ENCODE peak calls at places on chromosomes 4 and X, in ten cellular contexts. M, T, Q, E, G, R, Y, J, K and W are unnamed samples.

GRCh38 chr4:123449780-123450179 is 53.2 kb downstream of the SPRY1 start:
- DNase-seq in M (no peak), T (peak), Q (no peak), E (peak), G (peak), R (no peak), Y (peak), J (no peak), K (peak), W (peak)

GRCh38 chrX:10106801-10107200 is 50.0 kb upstream of the CLCN4 start:
- DNase-seq in M (no peak), T (peak), Q (no peak), E (no peak), G (no peak), R (no peak), Y (peak), J (no peak), K (no peak), W (no peak)

GRCh38 chr4:169070071-169070894 is 60.2 kb upstream of the CBR4 start:
- DNase-seq in M (peak), T (no peak), Q (no peak), E (peak), G (peak), R (no peak), Y (no peak), J (peak), K (peak), W (peak)

GRCh38 chr4:153573881-153574807 is 108.0 kb downstream of the TMEM131L start:
- DNase-seq in M (no peak), T (peak), Q (peak), E (peak), G (peak), R (peak), Y (peak), J (peak), K (peak), W (peak)

GRCh38 chr4:173013232-173013932 is 155.2 kb upstream of the GALNT7 start:
- DNase-seq in M (peak), T (peak), Q (peak), E (peak), G (peak), R (peak), Y (peak), J (peak), K (peak), W (peak)

GRCh38 chr4:132557660-132558059 is 591.4 kb upstream of the PCDH10 start:
- DNase-seq in M (no peak), T (peak), Q (no peak), E (no peak), G (peak), R (no peak), Y (peak), J (no peak), K (no peak), W (peak)

GRCh38 chrX:103779156-103779555 is 2.5 kb downstream of the PLP1 start:
- DNase-seq in M (no peak), T (no peak), Q (peak), E (peak), G (no peak), R (no peak), Y (no peak), J (no peak), K (no peak), W (no peak)

GRCh38 chrX:68841251-68842049 is 12.6 kb downstream of the EFNB1 start:
- DNase-seq in M (no peak), T (no peak), Q (no peak), E (no peak), G (no peak), R (no peak), Y (no peak), J (no peak), K (no peak), W (no peak)

GRCh38 chr4:153532636-153533035 is 66.5 kb downstream of the TMEM131L start:
- DNase-seq in M (no peak), T (no peak), Q (no peak), E (no peak), G (no peak), R (no peak), Y (no peak), J (no peak), K (no peak), W (no peak)

GRCh38 chr4:16262188-16262587 is 35.9 kb upstream of the TAPT1 start:
- DNase-seq in M (no peak), T (peak), Q (no peak), E (no peak), G (no peak), R (no peak), Y (no peak), J (no peak), K (no peak), W (no peak)

GRCh38 chr4:6172093-6172926 is 28.0 kb downstream of the JAKMIP1 start:
- DNase-seq in M (no peak), T (no peak), Q (peak), E (no peak), G (no peak), R (no peak), Y (peak), J (no peak), K (no peak), W (no peak)

GRCh38 chr4:170423137-170423536 is 333.4 kb upstream of the AADAT start:
- DNase-seq in M (no peak), T (no peak), Q (no peak), E (peak), G (peak), R (no peak), Y (no peak), J (no peak), K (peak), W (peak)

GRCh38 chrX:152928761-152929400 is 31.0 kb downstream of the ZNF185 start:
- DNase-seq in M (no peak), T (no peak), Q (no peak), E (no peak), G (no peak), R (no peak), Y (no peak), J (no peak), K (no peak), W (no peak)

GRCh38 chr4:2583517-2583916 is 47.1 kb downstream of the FAM193A start:
- DNase-seq in M (no peak), T (no peak), Q (no peak), E (peak), G (peak), R (no peak), Y (no peak), J (peak), K (peak), W (peak)

GRCh38 chr4:153142700-153143438 is 61.4 kb upstream of the TRIM2 start:
- DNase-seq in M (peak), T (peak), Q (peak), E (peak), G (peak), R (peak), Y (peak), J (peak), K (peak), W (peak)

GRCh38 chrX:16484338-16484737 is 165.6 kb upstream of the S100G start:
- DNase-seq in M (no peak), T (no peak), Q (no peak), E (peak), G (peak), R (no peak), Y (no peak), J (peak), K (peak), W (peak)

GRCh38 chrX:153981231-153981630 is 8.7 kb downstream of the TMEM187 start:
- DNase-seq in M (no peak), T (no peak), Q (no peak), E (no peak), G (no peak), R (no peak), Y (no peak), J (no peak), K (no peak), W (no peak)

GRCh38 chrX:38287669-38288068 is 39.6 kb downstream of the RPGR start:
- DNase-seq in M (no peak), T (no peak), Q (no peak), E (no peak), G (no peak), R (no peak), Y (no peak), J (no peak), K (no peak), W (no peak)

GRCh38 chr4:80010316-80010715 is 62.7 kb downstream of the ANTXR2 start:
- DNase-seq in M (no peak), T (no peak), Q (no peak), E (no peak), G (no peak), R (no peak), Y (no peak), J (no peak), K (no peak), W (no peak)

GRCh38 chrX:116239944-116240391 is 69.4 kb downstream of the AGTR2 start:
- DNase-seq in M (no peak), T (no peak), Q (no peak), E (peak), G (peak), R (no peak), Y (no peak), J (no peak), K (no peak), W (peak)

GRCh38 chr4:147525494-147526271 is 44.8 kb downstream of the EDNRA start:
- DNase-seq in M (no peak), T (no peak), Q (no peak), E (no peak), G (no peak), R (no peak), Y (no peak), J (no peak), K (no peak), W (no peak)

GRCh38 chrX:23952984-23953907 is 45.4 kb downstream of the CXorf58 start:
- DNase-seq in M (no peak), T (peak), Q (no peak), E (no peak), G (no peak), R (peak), Y (peak), J (no peak), K (no peak), W (no peak)

GRCh38 chr4:153905231-153905630 is 116.3 kb upstream of the SFRP2 start:
- DNase-seq in M (no peak), T (no peak), Q (no peak), E (no peak), G (no peak), R (no peak), Y (no peak), J (no peak), K (no peak), W (no peak)

GRCh38 chr4:101169044-101170014 is 178.0 kb downstream of the PPP3CA start:
- DNase-seq in M (peak), T (peak), Q (peak), E (peak), G (peak), R (no peak), Y (peak), J (peak), K (peak), W (peak)

GRCh38 chr4:79241846-79242245 is 84.0 kb downstream of the NAA11 start:
- DNase-seq in M (no peak), T (no peak), Q (no peak), E (peak), G (peak), R (no peak), Y (no peak), J (no peak), K (peak), W (peak)

GRCh38 chr4:91267543-91267942 is 1036.2 kb upstream of the GRID2 start:
- DNase-seq in M (no peak), T (no peak), Q (no peak), E (no peak), G (no peak), R (no peak), Y (no peak), J (no peak), K (no peak), W (no peak)

GRCh38 chrX:19785647-19786046 is 101.8 kb downstream of the SH3KBP1 start:
- DNase-seq in M (no peak), T (no peak), Q (no peak), E (no peak), G (no peak), R (no peak), Y (no peak), J (no peak), K (no peak), W (no peak)

GRCh38 chrX:137915466-137915865 is 349.5 kb downstream of the ZIC3 start:
- DNase-seq in M (no peak), T (no peak), Q (no peak), E (no peak), G (no peak), R (no peak), Y (no peak), J (no peak), K (no peak), W (no peak)

GRCh38 chr4:30436394-30436793 is 283.8 kb upstream of the PCDH7 start:
- DNase-seq in M (no peak), T (no peak), Q (no peak), E (no peak), G (no peak), R (no peak), Y (no peak), J (no peak), K (no peak), W (no peak)

GRCh38 chrX:56308726-56309125 is 76.6 kb downstream of the KLF8 start:
- DNase-seq in M (no peak), T (no peak), Q (no peak), E (no peak), G (no peak), R (no peak), Y (no peak), J (no peak), K (no peak), W (no peak)

GRCh38 chr4:112938461-112939058 is 110.9 kb upstream of the ANK2 start:
- DNase-seq in M (peak), T (peak), Q (peak), E (peak), G (peak), R (peak), Y (peak), J (no peak), K (peak), W (peak)

GRCh38 chr4:54741161-54741560 is 83.4 kb downstream of the KIT start:
- DNase-seq in M (peak), T (no peak), Q (no peak), E (no peak), G (no peak), R (no peak), Y (no peak), J (no peak), K (no peak), W (no peak)

GRCh38 chr4:80362578-80363181 is 27.1 kb downstream of the CFAP299 start:
- DNase-seq in M (peak), T (peak), Q (peak), E (peak), G (peak), R (peak), Y (peak), J (peak), K (peak), W (peak)

GRCh38 chr4:118834960-118835895 is 698 bp downstream of the SEC24D start:
- DNase-seq in M (peak), T (peak), Q (peak), E (peak), G (peak), R (peak), Y (peak), J (peak), K (peak), W (peak)

GRCh38 chr4:92234393-92235176 is 69.2 kb upstream of the GRID2 start:
- DNase-seq in M (no peak), T (no peak), Q (no peak), E (peak), G (peak), R (no peak), Y (no peak), J (peak), K (peak), W (peak)

GRCh38 chrX:104343408-104344129 is 88.8 kb upstream of the ESX1 start:
- DNase-seq in M (peak), T (peak), Q (peak), E (peak), G (peak), R (peak), Y (peak), J (peak), K (peak), W (peak)

GRCh38 chr4:8409271-8410065 is 31.1 kb downstream of the ACOX3 start:
- DNase-seq in M (no peak), T (no peak), Q (peak), E (peak), G (peak), R (peak), Y (no peak), J (peak), K (no peak), W (peak)

GRCh38 chr4:163331629-163332360 is 601 bp downstream of the NPY1R start:
- DNase-seq in M (peak), T (no peak), Q (peak), E (peak), G (peak), R (no peak), Y (no peak), J (no peak), K (no peak), W (peak)
- H2AFZ ChIP-seq in M (peak), T (no peak), Q (peak), E (peak), G (peak), R (no peak), Y (peak), J (no peak), K (peak), W (peak)

GRCh38 chrX:73765776-73766465 is 202.9 kb downstream of the CHIC1 start:
- DNase-seq in M (no peak), T (peak), Q (no peak), E (no peak), G (no peak), R (no peak), Y (peak), J (no peak), K (no peak), W (no peak)
- H3K27ac ChIP-seq in M (no peak), T (no peak), Q (no peak), E (no peak), G (no peak), R (no peak), Y (no peak), J (no peak), K (no peak), W (no peak)

GRCh38 chr4:174213734-174214101 is 69.7 kb downstream of the FBXO8 start:
- DNase-seq in M (peak), T (no peak), Q (no peak), E (no peak), G (no peak), R (no peak), Y (no peak), J (no peak), K (no peak), W (no peak)
- H3K4me2 ChIP-seq in M (no peak), T (no peak), Q (no peak), E (peak), G (no peak), R (no peak), Y (no peak), J (no peak), K (peak), W (no peak)

DNA sequence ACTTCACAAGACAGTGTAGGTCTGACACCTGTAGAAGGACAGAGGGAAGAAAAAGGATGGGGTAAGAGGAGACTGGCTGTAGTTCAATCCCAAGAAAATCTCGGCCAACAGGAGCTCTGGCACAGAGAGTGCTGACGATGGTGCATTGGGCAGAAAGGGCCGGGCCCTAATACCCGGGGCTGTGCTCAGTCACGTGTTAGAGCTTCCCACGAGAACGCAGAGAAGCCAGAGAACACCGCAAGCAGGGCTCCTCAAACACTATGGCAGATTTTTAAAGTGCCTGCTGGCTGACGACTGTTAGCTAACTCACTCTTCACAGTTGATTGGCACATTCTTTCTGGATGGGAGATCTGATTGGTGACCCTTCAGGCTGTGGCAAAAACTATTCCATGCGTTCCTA is 35.5 kb downstream of the EREG start:
- DNase-seq in M (no peak), T (no peak), Q (no peak), E (no peak), G (no peak), R (no peak), Y (no peak), J (no peak), K (no peak), W (no peak)
- H2AFZ ChIP-seq in M (no peak), T (no peak), Q (no peak), E (no peak), G (no peak), R (peak), Y (no peak), J (no peak), K (peak), W (no peak)

DNA sequence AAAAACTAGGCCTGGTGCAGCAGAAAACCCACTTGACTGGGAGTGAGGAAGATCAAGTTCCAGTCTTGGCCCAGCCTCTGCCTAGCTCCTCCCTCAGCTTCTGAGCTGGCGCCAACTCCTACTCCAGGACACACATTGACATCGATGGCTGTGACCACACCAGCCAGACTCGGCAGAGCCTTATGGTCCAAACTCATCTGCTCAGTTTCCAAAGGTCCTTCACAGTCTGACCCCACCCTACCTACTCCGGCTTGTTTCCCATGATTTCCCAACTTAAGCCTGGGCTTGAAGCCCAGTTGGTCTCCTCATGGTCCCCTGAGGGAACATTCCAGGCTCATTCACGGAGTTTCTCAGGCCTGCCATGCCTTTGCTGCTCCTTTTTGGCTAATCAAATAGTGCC is 10.1 kb downstream of the ELF4 start:
- DNase-seq in M (no peak), T (no peak), Q (no peak), E (peak), G (no peak), R (peak), Y (no peak), J (no peak), K (no peak), W (no peak)
- H3K27ac ChIP-seq in M (no peak), T (no peak), Q (no peak), E (peak), G (no peak), R (peak), Y (no peak), J (peak), K (no peak), W (peak)

DNA sequence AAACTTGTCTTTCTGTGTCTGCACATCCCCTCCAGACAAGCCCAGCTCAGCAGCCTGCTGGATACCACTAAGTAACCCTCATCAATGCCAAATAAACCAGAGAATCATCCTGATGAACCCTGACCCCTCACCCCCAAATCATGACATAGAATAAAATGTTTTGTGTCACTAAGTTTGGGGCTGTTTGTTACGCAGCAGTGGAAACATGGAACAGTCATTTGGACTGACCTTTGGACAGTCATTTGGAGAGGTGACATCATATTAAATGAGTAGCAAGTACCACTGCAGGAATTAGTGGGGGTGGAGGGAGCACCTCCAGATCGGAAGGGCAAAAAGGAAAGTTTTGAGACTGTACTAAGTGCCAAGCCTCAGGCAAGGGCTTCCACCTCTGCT is 55.6 kb upstream of the MSX1 start:
- DNase-seq in M (no peak), T (no peak), Q (no peak), E (no peak), G (no peak), R (no peak), Y (no peak), J (no peak), K (no peak), W (no peak)
- H3K4me2 ChIP-seq in M (no peak), T (no peak), Q (no peak), E (no peak), G (no peak), R (no peak), Y (no peak), J (no peak), K (no peak), W (no peak)

DNA sequence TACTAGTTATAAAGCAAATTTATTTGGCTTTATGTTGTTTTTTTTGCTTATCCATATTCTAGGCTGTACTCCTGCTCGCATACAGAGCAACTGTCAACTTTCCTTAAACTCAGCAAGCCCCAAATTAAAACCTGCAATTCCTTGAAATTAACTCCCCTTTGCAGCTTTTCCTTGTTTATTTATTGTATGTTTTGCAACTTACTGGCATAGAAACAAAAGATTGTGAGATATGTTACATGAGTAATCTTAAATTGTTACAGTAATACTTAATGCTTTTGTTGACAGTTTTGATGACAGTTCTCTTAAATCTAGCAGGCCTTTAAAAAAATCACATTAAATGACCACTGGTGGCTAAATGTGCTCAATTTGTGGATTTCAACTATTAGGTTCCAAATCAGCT is 4.5 kb downstream of the DDX3X start:
- DNase-seq in M (no peak), T (no peak), Q (no peak), E (peak), G (peak), R (no peak), Y (no peak), J (no peak), K (no peak), W (no peak)
- H2AFZ ChIP-seq in M (no peak), T (no peak), Q (no peak), E (no peak), G (no peak), R (no peak), Y (no peak), J (no peak), K (no peak), W (no peak)